ENCODE peak calls at places on chromosomes 5 and 9, in nine cellular contexts. R, D, F, E, Y, T, M, S and N are unnamed samples.
A peak's percentile ranks its signal among the peaks of the same experiment; 100 is the strongest.

GRCh38 chr5:10856646-10857332 is 95.8 kb upstream of the DAP start:
- DNase-seq in R (peak; percentile 43), D (peak; percentile 85), F (peak; percentile 85), E (peak; percentile 41), Y (peak; percentile 38), T (peak; percentile 76), M (peak; percentile 82), S (no peak), N (peak; percentile 69)

GRCh38 chr9:23555849-23556248 is 270.2 kb downstream of the ELAVL2 start:
- DNase-seq in R (no peak), D (no peak), F (no peak), E (no peak), Y (no peak), T (no peak), M (no peak), S (no peak), N (no peak)

GRCh38 chr5:137370511-137371071 is 128.5 kb downstream of the SPOCK1 start:
- DNase-seq in R (no peak), D (no peak), F (no peak), E (no peak), Y (no peak), T (no peak), M (no peak), S (no peak), N (peak; percentile 76)

GRCh38 chr5:129382921-129383672 is 77.0 kb upstream of the ADAMTS19 start:
- DNase-seq in R (no peak), D (no peak), F (no peak), E (no peak), Y (no peak), T (no peak), M (no peak), S (peak; percentile 76), N (no peak)

GRCh38 chr5:169548315-169548714 is 35.3 kb upstream of the SPDL1 start:
- DNase-seq in R (no peak), D (peak; percentile 22), F (no peak), E (no peak), Y (no peak), T (no peak), M (peak; percentile 71), S (peak; percentile 57), N (peak; percentile 50)

GRCh38 chr5:87127956-87128687 is 139.6 kb upstream of the RASA1 start:
- DNase-seq in R (no peak), D (no peak), F (no peak), E (no peak), Y (no peak), T (no peak), M (peak; percentile 43), S (peak; percentile 61), N (peak; percentile 27)

GRCh38 chr5:146667633-146668032 is 151.6 kb upstream of the GPR151 start:
- DNase-seq in R (no peak), D (peak; percentile 39), F (no peak), E (no peak), Y (no peak), T (no peak), M (peak; percentile 70), S (peak; percentile 75), N (peak; percentile 3)

GRCh38 chr5:1730487-1730847 is 69.2 kb downstream of the MRPL36 start:
- DNase-seq in R (no peak), D (no peak), F (peak; percentile 1), E (no peak), Y (no peak), T (peak; percentile 46), M (no peak), S (no peak), N (no peak)

GRCh38 chr5:180056153-180056552 is 15.4 kb downstream of the RNF130 start:
- DNase-seq in R (no peak), D (no peak), F (no peak), E (no peak), Y (no peak), T (no peak), M (no peak), S (no peak), N (no peak)

GRCh38 chr5:9545959-9546851 is at the start of gene SEMA5A:
- DNase-seq in R (peak; percentile 43), D (no peak), F (peak; percentile 61), E (peak; percentile 90), Y (peak; percentile 78), T (peak; percentile 90), M (peak; percentile 80), S (peak; percentile 57), N (peak; percentile 61)

GRCh38 chr5:108638021-108638420 is 109.7 kb upstream of the FER start:
- DNase-seq in R (no peak), D (no peak), F (no peak), E (no peak), Y (no peak), T (no peak), M (no peak), S (peak; percentile 60), N (no peak)

GRCh38 chr5:80399553-80400239 is 8.2 kb upstream of the ZFYVE16 start:
- DNase-seq in R (peak; percentile 24), D (no peak), F (no peak), E (no peak), Y (no peak), T (no peak), M (peak; percentile 68), S (peak; percentile 87), N (peak; percentile 30)

GRCh38 chr5:140549237-140550144 is 2.0 kb downstream of the EIF4EBP3 start:
- DNase-seq in R (no peak), D (no peak), F (no peak), E (no peak), Y (no peak), T (no peak), M (peak; percentile 66), S (no peak), N (no peak)

GRCh38 chr9:91419222-91420191 is 4.1 kb downstream of the NFIL3 start:
- DNase-seq in R (no peak), D (peak; percentile 82), F (no peak), E (peak; percentile 66), Y (no peak), T (peak; percentile 68), M (peak; percentile 99), S (peak; percentile 95), N (peak; percentile 93)

GRCh38 chr5:72402959-72403628 is 82.9 kb downstream of the PTCD2 start:
- DNase-seq in R (no peak), D (no peak), F (no peak), E (no peak), Y (peak; percentile 21), T (no peak), M (peak; percentile 54), S (no peak), N (no peak)
- TF ChIP-seq CTCF in R (no peak), D (peak; percentile 39), F (peak; percentile 38), E (peak; percentile 27), Y (peak; percentile 44), T (peak; percentile 46), M (peak; percentile 72), S (peak; percentile 41), N (peak; percentile 73)

GRCh38 chr9:132185164-132186009 is 23.5 kb downstream of the NTNG2 start:
- DNase-seq in R (no peak), D (no peak), F (no peak), E (no peak), Y (no peak), T (no peak), M (no peak), S (no peak), N (no peak)

GRCh38 chr9:132181796-132182521 is 20.1 kb downstream of the NTNG2 start:
- DNase-seq in R (no peak), D (no peak), F (no peak), E (no peak), Y (peak; percentile 58), T (no peak), M (no peak), S (no peak), N (no peak)

GRCh38 chr9:132183715-132184114 is 21.9 kb downstream of the NTNG2 start:
- DNase-seq in R (no peak), D (no peak), F (no peak), E (no peak), Y (no peak), T (no peak), M (no peak), S (no peak), N (no peak)

GRCh38 chr9:132183134-132183533 is 21.3 kb downstream of the NTNG2 start:
- DNase-seq in R (no peak), D (no peak), F (no peak), E (no peak), Y (no peak), T (no peak), M (no peak), S (no peak), N (no peak)

GRCh38 chr9:132182609-132183073 is 20.8 kb downstream of the NTNG2 start:
- DNase-seq in R (no peak), D (no peak), F (peak; percentile 37), E (no peak), Y (no peak), T (no peak), M (peak; percentile 26), S (no peak), N (no peak)
- TF ChIP-seq CTCF in R (no peak), D (peak; percentile 45), F (no peak), E (no peak), Y (peak; percentile 13), T (no peak), M (peak; percentile 49), S (no peak), N (peak; percentile 43)

GRCh38 chr9:27247756-27248155 is 49.2 kb downstream of the EQTN start:
- DNase-seq in R (peak; percentile 38), D (no peak), F (peak; percentile 51), E (peak; percentile 15), Y (no peak), T (no peak), M (peak; percentile 75), S (peak; percentile 75), N (peak; percentile 39)

GRCh38 chr9:27248702-27249101 is 48.2 kb downstream of the EQTN start:
- DNase-seq in R (no peak), D (no peak), F (no peak), E (no peak), Y (no peak), T (no peak), M (no peak), S (peak; percentile 40), N (no peak)
- TF ChIP-seq CTCF in R (no peak), D (no peak), F (no peak), E (no peak), Y (no peak), T (no peak), M (no peak), S (no peak), N (no peak)

GRCh38 chr9:77450093-77450475 is 198.0 kb downstream of the GNA14 start:
- DNase-seq in R (no peak), D (no peak), F (no peak), E (no peak), Y (no peak), T (no peak), M (no peak), S (no peak), N (no peak)

GRCh38 chr9:77447646-77448045 is 200.5 kb downstream of the GNA14 start:
- DNase-seq in R (no peak), D (no peak), F (no peak), E (no peak), Y (no peak), T (no peak), M (no peak), S (no peak), N (no peak)

GRCh38 chr9:77451507-77451906 is 196.6 kb downstream of the GNA14 start:
- DNase-seq in R (no peak), D (no peak), F (no peak), E (no peak), Y (no peak), T (no peak), M (no peak), S (peak; percentile 34), N (no peak)

GRCh38 chr9:77453857-77454647 is 194.1 kb downstream of the GNA14 start:
- DNase-seq in R (no peak), D (no peak), F (no peak), E (peak; percentile 51), Y (no peak), T (no peak), M (no peak), S (no peak), N (no peak)

GRCh38 chr9:77449177-77450092 is 198.7 kb downstream of the GNA14 start:
- DNase-seq in R (no peak), D (peak; percentile 49), F (no peak), E (no peak), Y (no peak), T (no peak), M (peak; percentile 96), S (peak; percentile 97), N (peak; percentile 41)
- TF ChIP-seq CTCF in R (no peak), D (no peak), F (no peak), E (no peak), Y (no peak), T (no peak), M (peak; percentile 30), S (no peak), N (peak; percentile 58)